ENCODE peak calls at places on chromosomes 6 and 20, in nine cellular contexts. One of them, this sample, is unnamed. For H3K4me1 and H3K9me3, the result is how much of the 10 kb centered on the place peaks cover.

GRCh38 chr6:140907235-140907634 is 1225.5 kb upstream of the GJE1 start:
- DNase-seq in pancreas: no peak
- DNase-seq in esophagus muscularis mucosa: no peak
- DNase-seq in ovary: no peak
- DNase-seq in thoracic aorta: no peak
- DNase-seq in HAP-1: no peak
- DNase-seq in transverse colon: no peak
- DNase-seq in fibroblast of lung: no peak
- DNase-seq in naive thymus-derived CD4-positive, alpha-beta T cell: no peak
- DNase-seq in this sample: no peak

GRCh38 chr6:54366647-54367327 is 58.5 kb downstream of the TINAG start:
- DNase-seq in transverse colon: no peak
- DNase-seq in naive thymus-derived CD4-positive, alpha-beta T cell: no peak
- DNase-seq in thoracic aorta: no peak
- DNase-seq in HAP-1: no peak
- DNase-seq in ovary: no peak
- DNase-seq in fibroblast of lung: peak
- DNase-seq in esophagus muscularis mucosa: no peak
- DNase-seq in pancreas: no peak
- DNase-seq in this sample: no peak

GRCh38 chr6:159075506-159076100 is 30.8 kb upstream of the TAGAP start:
- DNase-seq in thoracic aorta: no peak
- DNase-seq in HAP-1: no peak
- DNase-seq in naive thymus-derived CD4-positive, alpha-beta T cell: no peak
- DNase-seq in pancreas: no peak
- DNase-seq in esophagus muscularis mucosa: no peak
- DNase-seq in fibroblast of lung: no peak
- DNase-seq in ovary: peak
- DNase-seq in transverse colon: no peak
- DNase-seq in this sample: peak

GRCh38 chr6:56245903-56246351 is 1.5 kb downstream of the COL21A1 start:
- DNase-seq in HAP-1: no peak
- DNase-seq in ovary: no peak
- DNase-seq in esophagus muscularis mucosa: no peak
- DNase-seq in fibroblast of lung: no peak
- DNase-seq in naive thymus-derived CD4-positive, alpha-beta T cell: no peak
- DNase-seq in transverse colon: no peak
- DNase-seq in pancreas: no peak
- DNase-seq in thoracic aorta: no peak
- DNase-seq in this sample: no peak

GRCh38 chr6:116881236-116881635 is 4.2 kb downstream of the RFX6 start:
- DNase-seq in fibroblast of lung: no peak
- DNase-seq in ovary: no peak
- DNase-seq in naive thymus-derived CD4-positive, alpha-beta T cell: no peak
- DNase-seq in thoracic aorta: no peak
- DNase-seq in HAP-1: no peak
- DNase-seq in esophagus muscularis mucosa: no peak
- DNase-seq in pancreas: no peak
- DNase-seq in transverse colon: no peak
- DNase-seq in this sample: no peak

GRCh38 chr20:22374678-22375590 is 209.4 kb downstream of the FOXA2 start:
- DNase-seq in ovary: no peak
- DNase-seq in esophagus muscularis mucosa: no peak
- DNase-seq in naive thymus-derived CD4-positive, alpha-beta T cell: no peak
- DNase-seq in fibroblast of lung: peak
- DNase-seq in thoracic aorta: no peak
- DNase-seq in pancreas: no peak
- DNase-seq in transverse colon: no peak
- DNase-seq in HAP-1: no peak
- DNase-seq in this sample: no peak

GRCh38 chr6:76420094-76420493 is 347.6 kb upstream of the IMPG1 start:
- DNase-seq in esophagus muscularis mucosa: no peak
- DNase-seq in HAP-1: no peak
- DNase-seq in pancreas: no peak
- DNase-seq in transverse colon: no peak
- DNase-seq in naive thymus-derived CD4-positive, alpha-beta T cell: no peak
- DNase-seq in ovary: no peak
- DNase-seq in fibroblast of lung: no peak
- DNase-seq in thoracic aorta: no peak
- DNase-seq in this sample: no peak

GRCh38 chr6:158907931-158908330 is 88.8 kb upstream of the EZR start:
- DNase-seq in transverse colon: no peak
- DNase-seq in naive thymus-derived CD4-positive, alpha-beta T cell: no peak
- DNase-seq in thoracic aorta: no peak
- DNase-seq in pancreas: no peak
- DNase-seq in HAP-1: no peak
- DNase-seq in fibroblast of lung: no peak
- DNase-seq in esophagus muscularis mucosa: no peak
- DNase-seq in ovary: no peak
- DNase-seq in this sample: no peak

DNA sequence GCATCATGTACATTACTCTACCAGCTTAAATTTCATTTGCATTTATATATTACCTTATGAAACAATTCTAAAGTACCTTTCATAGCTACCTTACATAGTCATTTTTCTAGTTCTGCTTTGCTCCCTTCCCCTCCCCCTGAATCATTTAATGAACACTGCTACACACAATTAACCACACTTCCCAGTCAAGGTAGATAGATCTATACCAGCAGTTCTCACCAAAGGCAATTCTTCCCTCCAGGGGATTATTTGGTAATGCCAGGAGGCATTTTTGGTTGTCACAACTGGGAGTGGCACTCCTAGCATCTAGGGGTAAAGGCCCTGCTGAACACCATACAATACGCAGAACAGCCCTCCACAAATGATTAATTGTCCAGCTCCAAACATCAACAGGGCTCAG is 143.9 kb upstream of the SHLD1 start:
- DNase-seq in HAP-1: no peak
- DNase-seq in esophagus muscularis mucosa: peak
- DNase-seq in fibroblast of lung: no peak
- DNase-seq in naive thymus-derived CD4-positive, alpha-beta T cell: no peak
- DNase-seq in transverse colon: no peak
- DNase-seq in pancreas: no peak
- DNase-seq in thoracic aorta: no peak
- DNase-seq in ovary: no peak
- DNase-seq in this sample: no peak
- H3K4me1 ChIP-seq in HAP-1: under half
- H3K4me1 ChIP-seq in esophagus muscularis mucosa: half or more
- H3K4me1 ChIP-seq in fibroblast of lung: under half
- H3K4me1 ChIP-seq in naive thymus-derived CD4-positive, alpha-beta T cell: half or more
- H3K4me1 ChIP-seq in transverse colon: under half
- H3K4me1 ChIP-seq in pancreas: under half
- H3K4me1 ChIP-seq in thoracic aorta: under half
- H3K4me1 ChIP-seq in ovary: under half
- H3K4me1 ChIP-seq in this sample: under half

GRCh38 chr20:24862186-24862585 is 86.9 kb upstream of the CST7 start:
- DNase-seq in ovary: no peak
- DNase-seq in esophagus muscularis mucosa: peak
- DNase-seq in thoracic aorta: no peak
- DNase-seq in pancreas: no peak
- DNase-seq in naive thymus-derived CD4-positive, alpha-beta T cell: no peak
- DNase-seq in fibroblast of lung: no peak
- DNase-seq in HAP-1: no peak
- DNase-seq in transverse colon: no peak
- DNase-seq in this sample: no peak

GRCh38 chr20:24863356-24863755 is 85.7 kb upstream of the CST7 start:
- DNase-seq in HAP-1: no peak
- DNase-seq in naive thymus-derived CD4-positive, alpha-beta T cell: no peak
- DNase-seq in ovary: no peak
- DNase-seq in esophagus muscularis mucosa: peak
- DNase-seq in transverse colon: no peak
- DNase-seq in pancreas: no peak
- DNase-seq in thoracic aorta: no peak
- DNase-seq in fibroblast of lung: peak
- DNase-seq in this sample: no peak

GRCh38 chr20:24855848-24856247 is 93.2 kb upstream of the CST7 start:
- DNase-seq in fibroblast of lung: no peak
- DNase-seq in esophagus muscularis mucosa: no peak
- DNase-seq in transverse colon: no peak
- DNase-seq in pancreas: no peak
- DNase-seq in naive thymus-derived CD4-positive, alpha-beta T cell: no peak
- DNase-seq in thoracic aorta: no peak
- DNase-seq in ovary: no peak
- DNase-seq in HAP-1: no peak
- DNase-seq in this sample: no peak

GRCh38 chr20:24862606-24863005 is 86.5 kb upstream of the CST7 start:
- DNase-seq in thoracic aorta: no peak
- DNase-seq in ovary: no peak
- DNase-seq in transverse colon: no peak
- DNase-seq in esophagus muscularis mucosa: peak
- DNase-seq in naive thymus-derived CD4-positive, alpha-beta T cell: no peak
- DNase-seq in pancreas: no peak
- DNase-seq in HAP-1: no peak
- DNase-seq in fibroblast of lung: no peak
- DNase-seq in this sample: no peak

DNA sequence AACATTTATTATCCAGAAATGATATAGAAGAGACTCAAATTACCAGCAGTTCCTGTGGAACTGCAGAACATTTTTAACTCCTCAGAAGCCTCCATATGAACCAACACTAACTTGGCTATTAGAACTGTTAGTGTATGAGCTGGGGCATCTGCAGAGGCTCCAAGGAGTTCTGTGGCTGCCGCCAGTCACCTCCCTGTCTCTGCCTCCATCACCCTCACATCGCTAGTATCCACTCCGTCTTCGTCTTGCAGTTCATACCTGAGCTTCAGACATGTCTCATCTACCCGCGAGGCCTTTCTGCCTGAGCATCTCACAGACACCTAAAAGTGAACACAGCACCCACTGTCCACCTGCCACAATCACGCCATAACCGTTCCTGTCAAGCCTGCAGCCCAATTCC is 89.5 kb upstream of the CST7 start:
- DNase-seq in naive thymus-derived CD4-positive, alpha-beta T cell: no peak
- DNase-seq in HAP-1: no peak
- DNase-seq in esophagus muscularis mucosa: peak
- DNase-seq in ovary: no peak
- DNase-seq in thoracic aorta: no peak
- DNase-seq in fibroblast of lung: no peak
- DNase-seq in pancreas: no peak
- DNase-seq in transverse colon: no peak
- DNase-seq in this sample: no peak
- H3K9me3 ChIP-seq in naive thymus-derived CD4-positive, alpha-beta T cell: under half
- H3K9me3 ChIP-seq in HAP-1: under half
- H3K9me3 ChIP-seq in esophagus muscularis mucosa: under half
- H3K9me3 ChIP-seq in ovary: under half
- H3K9me3 ChIP-seq in thoracic aorta: under half
- H3K9me3 ChIP-seq in fibroblast of lung: under half
- H3K9me3 ChIP-seq in pancreas: under half
- H3K9me3 ChIP-seq in transverse colon: under half
- H3K9me3 ChIP-seq in this sample: under half

GRCh38 chr20:31694842-31695593 is 27.6 kb downstream of the BCL2L1 start:
- DNase-seq in HAP-1: no peak
- DNase-seq in esophagus muscularis mucosa: no peak
- DNase-seq in naive thymus-derived CD4-positive, alpha-beta T cell: no peak
- DNase-seq in fibroblast of lung: no peak
- DNase-seq in transverse colon: no peak
- DNase-seq in pancreas: no peak
- DNase-seq in ovary: no peak
- DNase-seq in thoracic aorta: no peak
- DNase-seq in this sample: no peak

GRCh38 chr20:31693987-31694661 is 28.5 kb downstream of the BCL2L1 start:
- DNase-seq in naive thymus-derived CD4-positive, alpha-beta T cell: no peak
- DNase-seq in transverse colon: no peak
- DNase-seq in esophagus muscularis mucosa: no peak
- DNase-seq in thoracic aorta: no peak
- DNase-seq in HAP-1: no peak
- DNase-seq in fibroblast of lung: no peak
- DNase-seq in ovary: no peak
- DNase-seq in pancreas: no peak
- DNase-seq in this sample: no peak

GRCh38 chr20:31698243-31698802 is 24.3 kb downstream of the BCL2L1 start:
- DNase-seq in ovary: no peak
- DNase-seq in pancreas: no peak
- DNase-seq in naive thymus-derived CD4-positive, alpha-beta T cell: no peak
- DNase-seq in esophagus muscularis mucosa: no peak
- DNase-seq in thoracic aorta: no peak
- DNase-seq in HAP-1: no peak
- DNase-seq in transverse colon: no peak
- DNase-seq in fibroblast of lung: no peak
- DNase-seq in this sample: no peak

GRCh38 chr20:31693402-31693801 is 29.3 kb downstream of the BCL2L1 start:
- DNase-seq in pancreas: no peak
- DNase-seq in fibroblast of lung: no peak
- DNase-seq in transverse colon: no peak
- DNase-seq in ovary: no peak
- DNase-seq in thoracic aorta: no peak
- DNase-seq in naive thymus-derived CD4-positive, alpha-beta T cell: no peak
- DNase-seq in esophagus muscularis mucosa: no peak
- DNase-seq in HAP-1: no peak
- DNase-seq in this sample: no peak

DNA sequence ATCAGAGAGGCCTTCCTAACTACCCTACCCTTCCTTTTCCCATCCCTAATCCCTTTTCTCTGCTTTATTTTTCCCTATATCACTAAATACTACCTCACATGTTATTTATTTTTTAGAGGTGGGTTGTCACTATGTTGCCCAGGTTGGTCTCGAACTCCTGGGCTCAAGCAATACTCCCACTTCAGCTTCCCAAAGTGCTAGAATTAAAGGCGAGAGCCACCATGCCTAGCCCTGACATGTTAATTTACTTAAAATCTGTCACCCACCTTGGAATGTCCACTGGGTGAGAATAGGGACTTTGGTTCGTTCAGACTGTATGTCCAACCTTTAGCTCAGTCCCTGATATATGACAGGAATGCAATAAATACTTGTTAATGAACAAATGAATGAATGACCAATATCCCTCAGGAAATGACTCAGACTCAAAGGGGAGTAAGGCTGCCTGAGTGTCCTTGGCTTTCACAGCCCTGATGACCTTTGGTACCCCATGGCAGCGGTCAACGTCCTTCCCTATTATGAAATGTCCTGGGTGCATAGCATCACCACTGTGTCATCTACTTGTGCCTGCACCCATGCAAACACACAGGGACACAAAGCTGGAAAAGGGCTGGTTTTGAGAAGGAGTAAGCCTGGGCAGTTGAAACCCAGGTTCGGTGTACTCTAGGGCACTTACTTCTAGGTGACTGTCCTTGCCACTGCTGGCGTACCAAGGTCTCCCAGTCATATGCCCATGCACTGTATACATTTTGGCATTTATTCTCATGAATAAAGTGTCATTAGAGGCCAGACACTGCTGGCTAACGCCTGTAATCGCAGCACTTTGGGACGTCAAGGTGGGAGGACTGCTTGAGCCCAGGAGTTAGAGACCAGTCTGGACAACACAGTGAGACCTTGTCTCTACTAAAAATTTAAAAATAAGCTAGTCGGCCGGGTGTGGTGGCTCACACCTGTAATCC is 26.5 kb downstream of the BCL2L1 start:
- DNase-seq in ovary: no peak
- DNase-seq in esophagus muscularis mucosa: no peak
- DNase-seq in pancreas: no peak
- DNase-seq in HAP-1: no peak
- DNase-seq in naive thymus-derived CD4-positive, alpha-beta T cell: no peak
- DNase-seq in thoracic aorta: peak
- DNase-seq in transverse colon: peak
- DNase-seq in fibroblast of lung: peak
- DNase-seq in this sample: no peak
- H3K4me1 ChIP-seq in ovary: under half
- H3K4me1 ChIP-seq in esophagus muscularis mucosa: half or more
- H3K4me1 ChIP-seq in pancreas: under half
- H3K4me1 ChIP-seq in HAP-1: under half
- H3K4me1 ChIP-seq in naive thymus-derived CD4-positive, alpha-beta T cell: under half
- H3K4me1 ChIP-seq in thoracic aorta: half or more
- H3K4me1 ChIP-seq in transverse colon: under half
- H3K4me1 ChIP-seq in fibroblast of lung: under half
- H3K4me1 ChIP-seq in this sample: under half

GRCh38 chr6:167669553-167669849 is 157.2 kb upstream of the AFDN start:
- DNase-seq in thoracic aorta: no peak
- DNase-seq in HAP-1: no peak
- DNase-seq in esophagus muscularis mucosa: no peak
- DNase-seq in fibroblast of lung: no peak
- DNase-seq in ovary: no peak
- DNase-seq in pancreas: no peak
- DNase-seq in naive thymus-derived CD4-positive, alpha-beta T cell: no peak
- DNase-seq in transverse colon: no peak
- DNase-seq in this sample: no peak
- H3K9me3 ChIP-seq in thoracic aorta: under half
- H3K9me3 ChIP-seq in HAP-1: under half
- H3K9me3 ChIP-seq in esophagus muscularis mucosa: under half
- H3K9me3 ChIP-seq in fibroblast of lung: under half
- H3K9me3 ChIP-seq in ovary: under half
- H3K9me3 ChIP-seq in pancreas: under half
- H3K9me3 ChIP-seq in naive thymus-derived CD4-positive, alpha-beta T cell: under half
- H3K9me3 ChIP-seq in transverse colon: under half
- H3K9me3 ChIP-seq in this sample: under half